ENCODE peak calls at places on chromosome 15, in seven cellular contexts. One of them, this sample, is unnamed.

GRCh38 chr15:57146394-57147140 is 228.1 kb downstream of the TCF12 start:
- DNase-seq in OCI-LY7: peak
- DNase-seq in H1: no peak
- DNase-seq in A549: peak
- DNase-seq in cardiac fibroblast: peak
- DNase-seq in IMR-90: peak
- DNase-seq in kidney: no peak
- DNase-seq in this sample: no peak

GRCh38 chr15:28909958-28910500 is 24.3 kb downstream of the APBA2 start:
- DNase-seq in OCI-LY7: no peak
- DNase-seq in H1: no peak
- DNase-seq in A549: no peak
- DNase-seq in cardiac fibroblast: no peak
- DNase-seq in IMR-90: no peak
- DNase-seq in kidney: no peak
- DNase-seq in this sample: no peak

GRCh38 chr15:39589815-39590644 is 9.2 kb downstream of the THBS1 start:
- DNase-seq in OCI-LY7: no peak
- DNase-seq in H1: no peak
- DNase-seq in A549: no peak
- DNase-seq in cardiac fibroblast: peak
- DNase-seq in IMR-90: peak
- DNase-seq in kidney: no peak
- DNase-seq in this sample: no peak

GRCh38 chr15:89307791-89308190 is 26.8 kb downstream of the POLG start:
- DNase-seq in OCI-LY7: no peak
- DNase-seq in H1: no peak
- DNase-seq in A549: no peak
- DNase-seq in cardiac fibroblast: peak
- DNase-seq in IMR-90: peak
- DNase-seq in kidney: no peak
- DNase-seq in this sample: no peak

GRCh38 chr15:67146875-67147381 is 81.5 kb downstream of the SMAD3 start:
- DNase-seq in OCI-LY7: no peak
- DNase-seq in H1: no peak
- DNase-seq in A549: peak
- DNase-seq in cardiac fibroblast: peak
- DNase-seq in IMR-90: peak
- DNase-seq in kidney: no peak
- DNase-seq in this sample: no peak

GRCh38 chr15:58440181-58440910 is 8.6 kb downstream of the LIPC start:
- DNase-seq in OCI-LY7: no peak
- DNase-seq in H1: no peak
- DNase-seq in A549: peak
- DNase-seq in cardiac fibroblast: peak
- DNase-seq in IMR-90: peak
- DNase-seq in kidney: no peak
- DNase-seq in this sample: peak

GRCh38 chr15:39283531-39283930 is 297.3 kb upstream of the THBS1 start:
- DNase-seq in OCI-LY7: no peak
- DNase-seq in H1: no peak
- DNase-seq in A549: no peak
- DNase-seq in cardiac fibroblast: no peak
- DNase-seq in IMR-90: peak
- DNase-seq in kidney: no peak
- DNase-seq in this sample: no peak

GRCh38 chr15:75067123-75067854 is 43.9 kb downstream of the PPCDC start:
- DNase-seq in OCI-LY7: no peak
- DNase-seq in H1: no peak
- DNase-seq in A549: no peak
- DNase-seq in cardiac fibroblast: peak
- DNase-seq in IMR-90: peak
- DNase-seq in kidney: no peak
- DNase-seq in this sample: no peak

GRCh38 chr15:20351448-20351961 is 190.1 kb downstream of the GOLGA6L6 start:
- DNase-seq in OCI-LY7: no peak
- DNase-seq in H1: no peak
- DNase-seq in A549: peak
- DNase-seq in cardiac fibroblast: no peak
- DNase-seq in IMR-90: no peak
- DNase-seq in kidney: peak
- DNase-seq in this sample: no peak

GRCh38 chr15:43516185-43516584 is 1.2 kb upstream of the MAP1A start:
- DNase-seq in OCI-LY7: no peak
- DNase-seq in H1: no peak
- DNase-seq in A549: no peak
- DNase-seq in cardiac fibroblast: peak
- DNase-seq in IMR-90: no peak
- DNase-seq in kidney: no peak
- DNase-seq in this sample: no peak

GRCh38 chr15:50358805-50359204 is 3.8 kb upstream of the GABPB1 start:
- DNase-seq in OCI-LY7: peak
- DNase-seq in H1: no peak
- DNase-seq in A549: peak
- DNase-seq in cardiac fibroblast: peak
- DNase-seq in IMR-90: peak
- DNase-seq in kidney: no peak
- DNase-seq in this sample: no peak

GRCh38 chr15:95565702-95566101 is 764.8 kb upstream of the NR2F2 start:
- DNase-seq in OCI-LY7: no peak
- DNase-seq in H1: no peak
- DNase-seq in A549: no peak
- DNase-seq in cardiac fibroblast: no peak
- DNase-seq in IMR-90: no peak
- DNase-seq in kidney: no peak
- DNase-seq in this sample: no peak

GRCh38 chr15:85030301-85031049 is 48.8 kb downstream of the PDE8A start:
- DNase-seq in OCI-LY7: no peak
- DNase-seq in H1: no peak
- DNase-seq in A549: no peak
- DNase-seq in cardiac fibroblast: peak
- DNase-seq in IMR-90: peak
- DNase-seq in kidney: no peak
- DNase-seq in this sample: no peak

GRCh38 chr15:85031944-85032587 is 50.4 kb downstream of the PDE8A start:
- DNase-seq in OCI-LY7: no peak
- DNase-seq in H1: no peak
- DNase-seq in A549: no peak
- DNase-seq in cardiac fibroblast: no peak
- DNase-seq in IMR-90: no peak
- DNase-seq in kidney: no peak
- DNase-seq in this sample: no peak

GRCh38 chr15:85033148-85033547 is 51.5 kb downstream of the PDE8A start:
- DNase-seq in OCI-LY7: no peak
- DNase-seq in H1: no peak
- DNase-seq in A549: no peak
- DNase-seq in cardiac fibroblast: no peak
- DNase-seq in IMR-90: no peak
- DNase-seq in kidney: no peak
- DNase-seq in this sample: no peak

GRCh38 chr15:85029221-85029620 is 47.6 kb downstream of the PDE8A start:
- DNase-seq in OCI-LY7: no peak
- DNase-seq in H1: no peak
- DNase-seq in A549: no peak
- DNase-seq in cardiac fibroblast: no peak
- DNase-seq in IMR-90: no peak
- DNase-seq in kidney: no peak
- DNase-seq in this sample: no peak

DNA sequence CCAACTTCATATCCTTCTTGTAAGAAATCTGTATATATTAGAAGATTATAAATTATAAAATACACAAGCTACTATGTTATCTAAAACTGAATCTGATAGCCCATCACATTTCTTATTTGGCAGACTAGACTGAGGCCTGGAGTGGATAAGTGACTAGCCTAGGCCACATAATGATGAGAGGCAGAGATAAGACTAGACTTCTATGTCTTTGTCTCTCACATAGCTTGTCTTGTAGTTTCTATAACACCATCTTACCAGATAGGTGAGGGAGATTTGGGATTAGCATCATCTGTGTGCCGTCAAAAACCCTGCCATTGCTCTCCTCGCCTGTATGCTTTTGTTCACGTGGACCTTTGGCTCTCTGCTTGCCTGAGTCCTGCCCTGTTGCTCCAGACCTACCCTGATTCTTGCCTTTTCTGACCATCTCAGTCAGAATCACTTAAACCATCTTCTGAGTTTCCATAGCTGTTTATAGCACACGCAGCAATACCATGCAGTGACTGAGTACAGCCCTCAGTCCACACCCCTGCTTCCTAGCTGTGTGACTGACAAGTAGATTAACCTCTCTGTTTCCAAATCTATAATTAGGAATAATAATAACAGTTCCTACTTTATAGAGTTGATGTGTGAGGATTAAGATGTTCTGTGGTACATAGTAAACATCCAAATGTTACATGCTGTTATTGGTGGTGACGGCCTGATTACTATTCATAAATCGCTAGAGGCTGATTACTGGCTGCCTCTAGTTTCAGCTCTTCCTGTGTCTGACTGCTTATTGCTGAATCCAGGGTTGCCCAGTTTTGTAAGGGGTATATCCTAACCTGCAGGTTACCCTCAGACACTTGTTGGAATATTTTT is 49.7 kb downstream of the PDE8A start:
- DNase-seq in OCI-LY7: no peak
- DNase-seq in H1: no peak
- DNase-seq in A549: no peak
- DNase-seq in cardiac fibroblast: no peak
- DNase-seq in IMR-90: no peak
- DNase-seq in kidney: no peak
- DNase-seq in this sample: no peak
- H3K4me3 ChIP-seq in OCI-LY7: no peak
- H3K4me3 ChIP-seq in H1: no peak
- H3K4me3 ChIP-seq in A549: no peak
- H3K4me3 ChIP-seq in cardiac fibroblast: no peak
- H3K4me3 ChIP-seq in IMR-90: no peak
- H3K4me3 ChIP-seq in kidney: no peak
- H3K4me3 ChIP-seq in this sample: no peak

GRCh38 chr15:93146601-93147000 is 57.6 kb upstream of the RGMA start:
- DNase-seq in OCI-LY7: no peak
- DNase-seq in H1: no peak
- DNase-seq in A549: no peak
- DNase-seq in cardiac fibroblast: no peak
- DNase-seq in IMR-90: no peak
- DNase-seq in kidney: no peak
- DNase-seq in this sample: no peak
- TF ChIP-seq CTCF in OCI-LY7: no peak
- TF ChIP-seq CTCF in H1: no peak
- TF ChIP-seq CTCF in A549: no peak
- TF ChIP-seq CTCF in cardiac fibroblast: no peak
- TF ChIP-seq CTCF in IMR-90: no peak
- TF ChIP-seq CTCF in kidney: no peak
- TF ChIP-seq CTCF in this sample: no peak

GRCh38 chr15:85794598-85795319 is at the start of gene KLHL25:
- DNase-seq in OCI-LY7: peak
- DNase-seq in H1: peak
- DNase-seq in A549: peak
- DNase-seq in cardiac fibroblast: peak
- DNase-seq in IMR-90: peak
- DNase-seq in kidney: peak
- DNase-seq in this sample: peak

GRCh38 chr15:85795669-85796305 is 1.1 kb upstream of the KLHL25 start:
- DNase-seq in OCI-LY7: no peak
- DNase-seq in H1: no peak
- DNase-seq in A549: no peak
- DNase-seq in cardiac fibroblast: no peak
- DNase-seq in IMR-90: no peak
- DNase-seq in kidney: peak
- DNase-seq in this sample: no peak

GRCh38 chr15:85792872-85793621 is 1.7 kb downstream of the KLHL25 start:
- DNase-seq in OCI-LY7: no peak
- DNase-seq in H1: no peak
- DNase-seq in A549: no peak
- DNase-seq in cardiac fibroblast: peak
- DNase-seq in IMR-90: no peak
- DNase-seq in kidney: peak
- DNase-seq in this sample: no peak

GRCh38 chr15:85793641-85794597 is 806 bp downstream of the KLHL25 start:
- DNase-seq in OCI-LY7: peak
- DNase-seq in H1: no peak
- DNase-seq in A549: no peak
- DNase-seq in cardiac fibroblast: peak
- DNase-seq in IMR-90: peak
- DNase-seq in kidney: peak
- DNase-seq in this sample: no peak

GRCh38 chr15:85795320-85795668 is 569 bp upstream of the KLHL25 start:
- DNase-seq in OCI-LY7: no peak
- DNase-seq in H1: no peak
- DNase-seq in A549: no peak
- DNase-seq in cardiac fibroblast: no peak
- DNase-seq in IMR-90: no peak
- DNase-seq in kidney: peak
- DNase-seq in this sample: no peak
- H3K4me3 ChIP-seq in OCI-LY7: peak
- H3K4me3 ChIP-seq in H1: peak
- H3K4me3 ChIP-seq in A549: peak
- H3K4me3 ChIP-seq in cardiac fibroblast: peak
- H3K4me3 ChIP-seq in IMR-90: peak
- H3K4me3 ChIP-seq in kidney: peak
- H3K4me3 ChIP-seq in this sample: peak

DNA sequence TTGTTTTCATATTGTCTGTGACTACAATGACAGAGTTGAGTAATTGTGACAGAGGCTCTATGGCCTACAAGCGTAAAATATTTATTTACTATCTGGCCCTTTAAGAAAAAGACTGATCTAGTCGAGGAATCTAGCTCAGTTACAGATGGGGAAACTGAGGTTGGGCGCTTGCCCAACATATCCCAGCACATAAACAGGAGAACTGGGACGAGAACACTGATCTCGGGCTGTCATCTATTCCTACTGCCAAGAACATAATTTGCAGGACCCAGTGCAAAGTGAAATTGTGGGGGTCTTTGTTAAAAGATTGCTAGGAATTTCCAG is 1.9 kb downstream of the FES start:
- DNase-seq in OCI-LY7: no peak
- DNase-seq in H1: no peak
- DNase-seq in A549: no peak
- DNase-seq in cardiac fibroblast: no peak
- DNase-seq in IMR-90: no peak
- DNase-seq in kidney: no peak
- DNase-seq in this sample: no peak
- TF ChIP-seq CTCF in OCI-LY7: peak
- TF ChIP-seq CTCF in H1: no peak
- TF ChIP-seq CTCF in A549: peak
- TF ChIP-seq CTCF in cardiac fibroblast: no peak
- TF ChIP-seq CTCF in IMR-90: no peak
- TF ChIP-seq CTCF in kidney: no peak
- TF ChIP-seq CTCF in this sample: no peak

GRCh38 chr15:41512512-41513281 is 930 bp downstream of the LTK start:
- DNase-seq in OCI-LY7: no peak
- DNase-seq in H1: peak
- DNase-seq in A549: no peak
- DNase-seq in cardiac fibroblast: no peak
- DNase-seq in IMR-90: no peak
- DNase-seq in kidney: no peak
- DNase-seq in this sample: no peak
- H3K4me3 ChIP-seq in OCI-LY7: no peak
- H3K4me3 ChIP-seq in H1: peak
- H3K4me3 ChIP-seq in A549: no peak
- H3K4me3 ChIP-seq in cardiac fibroblast: peak
- H3K4me3 ChIP-seq in IMR-90: peak
- H3K4me3 ChIP-seq in kidney: peak
- H3K4me3 ChIP-seq in this sample: peak

This sample was measured in retinal pigment epithelial cell.